ENCODE peak calls at places on chromosome 6, in ten cellular contexts. P is Ammon's horn, W is fibroblast of gingiva, H is right cardiac atrium, U is heart right ventricle, O is amniotic stem cell, G is H54, Y is NCI-H1105, N is H4, T is lower leg skin. D is an unnamed sample.

GRCh38 chr6:91486200-91486599 is 899.3 kb upstream of the MAP3K7 start:
- DNase-seq in T (no peak), W (no peak), U (no peak), O (no peak), N (no peak), H (no peak), G (no peak), Y (no peak), P (no peak), D (no peak)

GRCh38 chr6:53281518-53282215 is 67.1 kb downstream of the ELOVL5 start:
- DNase-seq in O (no peak), H (no peak), T (no peak), Y (no peak), G (no peak), N (no peak), U (no peak), W (no peak), P (no peak), D (no peak)

GRCh38 chr6:132478697-132479096 is 34.2 kb downstream of the STX7 start:
- DNase-seq in H (no peak), N (no peak), G (no peak), W (no peak), P (no peak), U (no peak), O (no peak), Y (no peak), T (no peak), D (no peak)

GRCh38 chr6:53734473-53735299 is 60.1 kb upstream of the LRRC1 start:
- DNase-seq in N (peak; percentile 93), P (no peak), O (no peak), U (peak; percentile 26), W (no peak), G (peak; percentile 68), T (no peak), Y (no peak), H (peak; percentile 56), D (peak; percentile 87)

GRCh38 chr6:33851959-33852358 is 48.2 kb upstream of the MLN start:
- DNase-seq in H (peak; percentile 51), Y (no peak), W (no peak), O (no peak), P (no peak), T (no peak), N (peak; percentile 25), U (no peak), G (peak; percentile 44), D (no peak)

GRCh38 chr6:57256541-57256940 is 34.4 kb upstream of the RAB23 start:
- DNase-seq in T (no peak), W (no peak), P (no peak), G (no peak), U (no peak), O (no peak), Y (no peak), N (no peak), H (no peak), D (no peak)

GRCh38 chr6:163418273-163419029 is 3.9 kb downstream of the QKI start:
- DNase-seq in O (no peak), T (no peak), P (no peak), H (no peak), U (no peak), Y (no peak), W (no peak), G (no peak), N (no peak), D (peak; percentile 25)

GRCh38 chr6:90428514-90428913 is 131.9 kb upstream of the BACH2 start:
- DNase-seq in P (no peak), H (no peak), U (no peak), G (no peak), T (no peak), N (no peak), O (no peak), W (no peak), Y (no peak), D (no peak)

GRCh38 chr6:132763269-132763668 is 5.6 kb upstream of the VNN2 start:
- DNase-seq in N (no peak), P (peak; percentile 27), W (no peak), U (no peak), T (no peak), H (no peak), O (no peak), Y (no peak), G (no peak), D (no peak)

GRCh38 chr6:108361312-108361932 is 66.6 kb downstream of the AFG1L start:
- DNase-seq in H (no peak), T (no peak), U (no peak), O (no peak), N (no peak), G (no peak), Y (no peak), P (no peak), W (no peak), D (no peak)

GRCh38 chr6:99592900-99593299 is 13.7 kb upstream of the PRDM13 start:
- DNase-seq in Y (no peak), U (no peak), H (no peak), P (no peak), W (peak; percentile 76), N (no peak), O (no peak), G (no peak), T (no peak), D (no peak)

GRCh38 chr6:43282636-43283513 is 15.2 kb upstream of the SLC22A7 start:
- DNase-seq in W (no peak), O (no peak), G (no peak), T (no peak), N (no peak), P (no peak), Y (no peak), U (no peak), H (peak; percentile 38), D (no peak)

GRCh38 chr6:117491916-117492315 is 9.4 kb downstream of the DCBLD1 start:
- DNase-seq in O (no peak), T (no peak), Y (no peak), W (no peak), N (no peak), G (no peak), H (no peak), P (no peak), U (no peak), D (no peak)

GRCh38 chr6:24584390-24584735 is 61.6 kb downstream of the KIAA0319 start:
- DNase-seq in W (no peak), H (no peak), G (no peak), T (no peak), N (no peak), P (no peak), Y (peak; percentile 89), O (no peak), U (no peak), D (no peak)

GRCh38 chr6:149013932-149014331 is 267.1 kb downstream of the UST start:
- DNase-seq in N (no peak), G (no peak), O (no peak), W (no peak), H (no peak), T (no peak), U (no peak), P (peak; percentile 48), Y (no peak), D (no peak)

GRCh38 chr6:148934534-148934933 is 187.7 kb downstream of the UST start:
- DNase-seq in N (no peak), Y (no peak), W (no peak), U (no peak), T (peak; percentile 35), G (no peak), O (no peak), P (peak; percentile 30), H (peak; percentile 75), D (no peak)

GRCh38 chr6:53741417-53741816 is 53.4 kb upstream of the LRRC1 start:
- DNase-seq in N (no peak), U (no peak), T (no peak), Y (no peak), H (peak; percentile 35), W (no peak), G (no peak), O (no peak), P (no peak), D (no peak)

GRCh38 chr6:156957931-156958547 is 180.9 kb downstream of the ARID1B start:
- DNase-seq in Y (no peak), W (no peak), G (no peak), O (no peak), H (no peak), N (no peak), T (no peak), P (peak; percentile 41), U (no peak), D (no peak)

GRCh38 chr6:18551228-18551627 is 164.1 kb downstream of the RNF144B start:
- DNase-seq in T (no peak), Y (no peak), G (no peak), N (peak; percentile 54), H (no peak), O (peak; percentile 62), W (peak; percentile 86), P (no peak), U (no peak), D (peak; percentile 28)

GRCh38 chr6:113859349-113860164 is 2.4 kb downstream of the MARCKS start:
- DNase-seq in U (peak; percentile 48), W (peak; percentile 47), H (peak; percentile 81), Y (peak; percentile 48), G (no peak), O (no peak), T (no peak), N (peak; percentile 6), P (no peak), D (peak; percentile 66)

GRCh38 chr6:166439366-166440091 is 56.8 kb upstream of the MPC1 start:
- DNase-seq in Y (no peak), P (no peak), O (no peak), N (no peak), T (no peak), U (no peak), H (no peak), W (no peak), G (no peak), D (no peak)

GRCh38 chr6:38959138-38959537 is 89.4 kb upstream of the GLP1R start:
- DNase-seq in O (no peak), Y (no peak), W (no peak), N (no peak), T (no peak), P (no peak), U (no peak), G (no peak), H (no peak), D (no peak)

GRCh38 chr6:69162811-69163210 is 527.7 kb downstream of the ADGRB3 start:
- DNase-seq in W (peak; percentile 10), H (no peak), G (no peak), Y (no peak), P (no peak), U (no peak), O (no peak), N (no peak), T (no peak), D (no peak)

GRCh38 chr6:33279971-33280511 is 3.1 kb downstream of the B3GALT4 start:
- DNase-seq in P (no peak), U (no peak), T (no peak), N (peak; percentile 73), O (no peak), W (peak; percentile 22), G (no peak), H (no peak), Y (peak; percentile 26), D (peak; percentile 44)

GRCh38 chr6:167590193-167590592 is 236.5 kb upstream of the AFDN start:
- DNase-seq in Y (no peak), H (no peak), O (no peak), W (no peak), P (no peak), T (no peak), N (no peak), U (no peak), G (no peak), D (no peak)

GRCh38 chr6:115551510-115551909 is 509.2 kb downstream of the FRK start:
- DNase-seq in N (no peak), Y (peak; percentile 83), G (no peak), U (no peak), W (no peak), H (peak; percentile 18), T (no peak), P (peak; percentile 59), O (no peak), D (no peak)

GRCh38 chr6:133761706-133762105 is 127.2 kb upstream of the TCF21 start:
- DNase-seq in P (no peak), H (no peak), U (no peak), G (no peak), N (no peak), W (peak; percentile 39), Y (no peak), O (peak; percentile 53), T (no peak), D (no peak)

GRCh38 chr6:138383776-138384175 is 6.1 kb downstream of the SMIM28 start:
- DNase-seq in W (no peak), U (no peak), H (no peak), P (no peak), Y (no peak), O (no peak), T (no peak), G (no peak), N (no peak), D (no peak)

D was measured in SJSA1.